ENCODE peak calls at places on chromosome 18, in seven cellular contexts. O, U, H, D, V, L and X are unnamed samples.

GRCh38 chr18:9613550-9614400 is 584 bp downstream of the PPP4R1 start:
- DNase-seq in O (peak; percentile 15), U (peak; percentile 22), H (peak; percentile 40), D (peak; percentile 49), V (peak; percentile 57), L (peak; percentile 93), X (peak; percentile 85)

GRCh38 chr18:1047406-1047805 is 142.7 kb downstream of the ADCYAP1 start:
- DNase-seq in O (no peak), U (no peak), H (no peak), D (peak; percentile 12), V (no peak), L (no peak), X (no peak)

GRCh38 chr18:8367217-8367988 is 241.8 kb upstream of the RAB12 start:
- DNase-seq in O (peak; percentile 77), U (peak; percentile 71), H (peak; percentile 14), D (peak; percentile 18), V (no peak), L (no peak), X (no peak)

GRCh38 chr18:48788378-48788777 is 162.4 kb downstream of the SMAD7 start:
- DNase-seq in O (no peak), U (no peak), H (no peak), D (no peak), V (no peak), L (peak; percentile 40), X (peak; percentile 35)

GRCh38 chr18:2889761-2890192 is 43.0 kb downstream of the EMILIN2 start:
- DNase-seq in O (no peak), U (no peak), H (no peak), D (peak; percentile 27), V (no peak), L (peak; percentile 13), X (peak; percentile 19)

GRCh38 chr18:62545098-62545497 is 22.3 kb downstream of the ZCCHC2 start:
- DNase-seq in O (no peak), U (no peak), H (no peak), D (no peak), V (no peak), L (no peak), X (no peak)

GRCh38 chr18:57839942-57840381 is 36.8 kb upstream of the ATP8B1 start:
- DNase-seq in O (no peak), U (no peak), H (no peak), D (peak; percentile 71), V (no peak), L (no peak), X (no peak)

GRCh38 chr18:70535041-70535440 is 246.2 kb downstream of the SOCS6 start:
- DNase-seq in O (no peak), U (no peak), H (no peak), D (no peak), V (no peak), L (no peak), X (no peak)

GRCh38 chr18:24814521-24814920 is 354.1 kb downstream of the HRH4 start:
- DNase-seq in O (no peak), U (no peak), H (no peak), D (no peak), V (no peak), L (no peak), X (no peak)

GRCh38 chr18:29161429-29161828 is 984.5 kb upstream of the CDH2 start:
- DNase-seq in O (no peak), U (no peak), H (no peak), D (no peak), V (no peak), L (no peak), X (no peak)

GRCh38 chr18:58411323-58411722 is 217.6 kb downstream of the ALPK2 start:
- DNase-seq in O (no peak), U (no peak), H (no peak), D (no peak), V (no peak), L (no peak), X (no peak)

GRCh38 chr18:79513381-79514081 is 117.8 kb downstream of the NFATC1 start:
- DNase-seq in O (no peak), U (no peak), H (no peak), D (no peak), V (peak; percentile 35), L (peak; percentile 80), X (peak; percentile 63)

GRCh38 chr18:8477615-8478014 is 131.6 kb upstream of the RAB12 start:
- DNase-seq in O (no peak), U (no peak), H (no peak), D (no peak), V (no peak), L (no peak), X (no peak)

GRCh38 chr18:49725809-49726514 is 87.4 kb downstream of the ACAA2 start:
- DNase-seq in O (no peak), U (no peak), H (peak; percentile 87), D (peak; percentile 99), V (no peak), L (peak; percentile 93), X (peak; percentile 83)

GRCh38 chr18:47595816-47596501 is 334.5 kb downstream of the SMAD2 start:
- DNase-seq in O (no peak), U (no peak), H (no peak), D (no peak), V (peak; percentile 50), L (peak; percentile 52), X (no peak)

GRCh38 chr18:67694787-67695186 is 178.3 kb upstream of the DSEL start:
- DNase-seq in O (no peak), U (no peak), H (no peak), D (peak; percentile 13), V (no peak), L (no peak), X (no peak)

GRCh38 chr18:10660485-10660884 is 134.7 kb downstream of the NAPG start:
- DNase-seq in O (no peak), U (no peak), H (no peak), D (peak; percentile 45), V (no peak), L (no peak), X (no peak)

GRCh38 chr18:57959278-57959677 is 84.7 kb upstream of the NEDD4L start:
- DNase-seq in O (peak; percentile 35), U (peak; percentile 44), H (peak; percentile 36), D (peak; percentile 42), V (peak; percentile 58), L (no peak), X (no peak)

GRCh38 chr18:37341473-37342086 is 224.0 kb downstream of the CELF4 start:
- DNase-seq in O (no peak), U (no peak), H (no peak), D (no peak), V (no peak), L (no peak), X (no peak)

GRCh38 chr18:44839239-44839666 is 158.6 kb downstream of the SETBP1 start:
- DNase-seq in O (peak; percentile 31), U (no peak), H (no peak), D (peak; percentile 64), V (peak; percentile 87), L (peak; percentile 92), X (no peak)

GRCh38 chr18:54149078-54149697 is 75.3 kb downstream of the MBD2 start:
- DNase-seq in O (no peak), U (no peak), H (peak; percentile 49), D (peak; percentile 96), V (no peak), L (no peak), X (no peak)

GRCh38 chr18:38422216-38422615 is 856.6 kb upstream of the CELF4 start:
- DNase-seq in O (no peak), U (no peak), H (no peak), D (no peak), V (no peak), L (no peak), X (no peak)

GRCh38 chr18:77133920-77134496 is 1.4 kb upstream of the MBP start:
- DNase-seq in O (peak; percentile 26), U (no peak), H (no peak), D (no peak), V (peak; percentile 56), L (peak; percentile 93), X (no peak)

GRCh38 chr18:22324191-22325131 is 93.3 kb downstream of the CTAGE1 start:
- DNase-seq in O (no peak), U (no peak), H (no peak), D (peak; percentile 44), V (no peak), L (no peak), X (no peak)

GRCh38 chr18:12253517-12254136 is 534 bp upstream of the CIDEA start:
- DNase-seq in O (no peak), U (no peak), H (no peak), D (no peak), V (no peak), L (no peak), X (no peak)

GRCh38 chr18:50177294-50177992 is 17.5 kb downstream of the MYO5B start:
- DNase-seq in O (no peak), U (no peak), H (peak; percentile 24), D (no peak), V (no peak), L (no peak), X (no peak)

GRCh38 chr18:24862225-24862893 is 401.9 kb downstream of the HRH4 start:
- DNase-seq in O (no peak), U (no peak), H (no peak), D (no peak), V (no peak), L (no peak), X (no peak)

GRCh38 chr18:75226301-75226955 is 15.8 kb downstream of the TSHZ1 start:
- DNase-seq in O (no peak), U (no peak), H (no peak), D (peak; percentile 16), V (no peak), L (no peak), X (no peak)

GRCh38 chr18:24064701-24065100 is 50.1 kb downstream of the TTC39C start:
- DNase-seq in O (no peak), U (no peak), H (no peak), D (no peak), V (no peak), L (no peak), X (no peak)

GRCh38 chr18:23810396-23810795 is 121.1 kb downstream of the LAMA3 start:
- DNase-seq in O (no peak), U (no peak), H (no peak), D (no peak), V (no peak), L (no peak), X (no peak)

GRCh38 chr18:11494093-11494492 is 115.3 kb upstream of the SLC35G4 start:
- DNase-seq in O (no peak), U (no peak), H (no peak), D (peak; percentile 38), V (no peak), L (no peak), X (no peak)

GRCh38 chr18:48623468-48624220 is 84.8 kb downstream of the CTIF start:
- DNase-seq in O (no peak), U (no peak), H (no peak), D (peak; percentile 88), V (no peak), L (no peak), X (no peak)

GRCh38 chr18:51151568-51152511 is 45.6 kb downstream of the MEX3C start:
- DNase-seq in O (no peak), U (no peak), H (no peak), D (no peak), V (peak; percentile 82), L (peak; percentile 71), X (no peak)

GRCh38 chr18:75437979-75438378 is 10.5 kb upstream of the SMIM21 start:
- DNase-seq in O (no peak), U (no peak), H (no peak), D (no peak), V (no peak), L (no peak), X (no peak)

GRCh38 chr18:67938691-67939090 is 422.2 kb upstream of the DSEL start:
- DNase-seq in O (no peak), U (no peak), H (no peak), D (no peak), V (no peak), L (no peak), X (no peak)

GRCh38 chr18:31684279-31685096 is at the start of gene B4GALT6:
- DNase-seq in O (peak; percentile 36), U (peak; percentile 44), H (peak; percentile 55), D (peak; percentile 43), V (no peak), L (no peak), X (no peak)